ENCODE peak calls at places on chromosomes 16 and 17, in eight cellular contexts. Y, R, C, V, A, U, J and P are unnamed samples.

GRCh38 chr16:10256855-10257641 is 74.8 kb upstream of the GRIN2A start:
- DNase-seq in Y (peak), R (no peak), C (peak), V (no peak), A (peak), U (peak), J (peak), P (peak)

GRCh38 chr17:50219939-50220465 is 18.6 kb upstream of the COL1A1 start:
- DNase-seq in Y (peak), R (no peak), C (no peak), V (no peak), A (no peak), U (no peak), J (peak), P (no peak)

GRCh38 chr17:28807925-28808641 is 34.5 kb downstream of the FAM222B start:
- DNase-seq in Y (peak), R (no peak), C (no peak), V (peak), A (peak), U (no peak), J (peak), P (no peak)

GRCh38 chr16:50467943-50468748 is 80.0 kb upstream of the NKD1 start:
- DNase-seq in Y (no peak), R (no peak), C (peak), V (peak), A (no peak), U (peak), J (peak), P (no peak)

GRCh38 chr16:90009172-90009899 is 9.9 kb downstream of the DBNDD1 start:
- DNase-seq in Y (no peak), R (no peak), C (no peak), V (no peak), A (no peak), U (no peak), J (no peak), P (no peak)

GRCh38 chr16:2511128-2511785 is 2.5 kb upstream of the ATP6V0C start:
- DNase-seq in Y (peak), R (peak), C (no peak), V (no peak), A (no peak), U (no peak), J (peak), P (no peak)

GRCh38 chr16:85335584-85336492 is 223.6 kb upstream of the CIBAR2 start:
- DNase-seq in Y (no peak), R (no peak), C (peak), V (no peak), A (no peak), U (no peak), J (no peak), P (no peak)

GRCh38 chr16:12461201-12461600 is 342.5 kb downstream of the CPPED1 start:
- DNase-seq in Y (no peak), R (no peak), C (no peak), V (no peak), A (peak), U (no peak), J (no peak), P (no peak)

GRCh38 chr16:11205754-11206459 is 50.1 kb downstream of the SOCS1 start:
- DNase-seq in Y (peak), R (no peak), C (peak), V (no peak), A (no peak), U (peak), J (peak), P (no peak)

GRCh38 chr17:73420897-73421296 is 109.1 kb upstream of the CDC42EP4 start:
- DNase-seq in Y (peak), R (no peak), C (no peak), V (no peak), A (no peak), U (no peak), J (peak), P (no peak)

GRCh38 chr17:80386341-80386740 is 28.6 kb upstream of the ENDOV start:
- DNase-seq in Y (no peak), R (no peak), C (no peak), V (no peak), A (no peak), U (no peak), J (no peak), P (no peak)

GRCh38 chr17:57962441-57963148 is 7.4 kb upstream of the CUEDC1 start:
- DNase-seq in Y (no peak), R (no peak), C (no peak), V (no peak), A (no peak), U (no peak), J (no peak), P (no peak)

GRCh38 chr16:51722467-51722866 is 571.4 kb upstream of the SALL1 start:
- DNase-seq in Y (no peak), R (no peak), C (no peak), V (no peak), A (no peak), U (no peak), J (no peak), P (no peak)

GRCh38 chr17:7416323-7416722 is 3.8 kb upstream of the SPEM1 start:
- DNase-seq in Y (no peak), R (no peak), C (no peak), V (no peak), A (no peak), U (no peak), J (no peak), P (no peak)

GRCh38 chr17:36931697-36932382 is 5.4 kb upstream of the LHX1 start:
- DNase-seq in Y (no peak), R (no peak), C (no peak), V (peak), A (no peak), U (no peak), J (no peak), P (no peak)